ENCODE peak calls at places on chromosomes 12 and 14, in seven cellular contexts. One of them, this sample, is unnamed.

GRCh38 chr12:12691549-12691948 is 4.4 kb downstream of the GPR19 start:
- DNase-seq in NCI-H2107: no peak
- DNase-seq in tibial artery: no peak
- DNase-seq in stimulated activated CD4-positive, alpha-beta T cell treated with anti-CD3 and anti-CD28 coated beads, TNF-alpha, amount 100 ng/mL, for 4 hours: no peak
- DNase-seq in uterus: no peak
- DNase-seq in left lobe of liver: no peak
- DNase-seq in astrocyte of the spinal cord: no peak
- DNase-seq in this sample: no peak

GRCh38 chr12:109773384-109774011 is 59.7 kb downstream of the TRPV4 start:
- DNase-seq in NCI-H2107: no peak
- DNase-seq in tibial artery: peak; percentile 48
- DNase-seq in stimulated activated CD4-positive, alpha-beta T cell treated with anti-CD3 and anti-CD28 coated beads, TNF-alpha, amount 100 ng/mL, for 4 hours: no peak
- DNase-seq in uterus: no peak
- DNase-seq in left lobe of liver: peak; percentile 72
- DNase-seq in astrocyte of the spinal cord: no peak
- DNase-seq in this sample: no peak

GRCh38 chr12:18224745-18225144 is 36.6 kb upstream of the PIK3C2G start:
- DNase-seq in NCI-H2107: no peak
- DNase-seq in tibial artery: no peak
- DNase-seq in stimulated activated CD4-positive, alpha-beta T cell treated with anti-CD3 and anti-CD28 coated beads, TNF-alpha, amount 100 ng/mL, for 4 hours: no peak
- DNase-seq in uterus: no peak
- DNase-seq in left lobe of liver: no peak
- DNase-seq in astrocyte of the spinal cord: peak; percentile 60
- DNase-seq in this sample: peak; percentile 9

GRCh38 chr12:100185361-100185894 is 15.2 kb upstream of the ACTR6 start:
- DNase-seq in NCI-H2107: no peak
- DNase-seq in tibial artery: no peak
- DNase-seq in stimulated activated CD4-positive, alpha-beta T cell treated with anti-CD3 and anti-CD28 coated beads, TNF-alpha, amount 100 ng/mL, for 4 hours: no peak
- DNase-seq in uterus: no peak
- DNase-seq in left lobe of liver: no peak
- DNase-seq in astrocyte of the spinal cord: no peak
- DNase-seq in this sample: no peak

GRCh38 chr14:106209745-106210144 is 683.4 kb downstream of the TMEM121 start:
- DNase-seq in NCI-H2107: no peak
- DNase-seq in tibial artery: no peak
- DNase-seq in stimulated activated CD4-positive, alpha-beta T cell treated with anti-CD3 and anti-CD28 coated beads, TNF-alpha, amount 100 ng/mL, for 4 hours: no peak
- DNase-seq in uterus: no peak
- DNase-seq in left lobe of liver: no peak
- DNase-seq in astrocyte of the spinal cord: no peak
- DNase-seq in this sample: no peak

GRCh38 chr12:54350743-54351142 is 13.5 kb downstream of the GPR84 start:
- DNase-seq in NCI-H2107: no peak
- DNase-seq in tibial artery: no peak
- DNase-seq in stimulated activated CD4-positive, alpha-beta T cell treated with anti-CD3 and anti-CD28 coated beads, TNF-alpha, amount 100 ng/mL, for 4 hours: no peak
- DNase-seq in uterus: no peak
- DNase-seq in left lobe of liver: no peak
- DNase-seq in astrocyte of the spinal cord: no peak
- DNase-seq in this sample: no peak

GRCh38 chr14:104240426-104241157 is 102.2 kb downstream of the KIF26A start:
- DNase-seq in NCI-H2107: peak; percentile 49
- DNase-seq in tibial artery: peak; percentile 54
- DNase-seq in stimulated activated CD4-positive, alpha-beta T cell treated with anti-CD3 and anti-CD28 coated beads, TNF-alpha, amount 100 ng/mL, for 4 hours: no peak
- DNase-seq in uterus: no peak
- DNase-seq in left lobe of liver: no peak
- DNase-seq in astrocyte of the spinal cord: no peak
- DNase-seq in this sample: no peak

GRCh38 chr14:34012978-34013713 is 62.3 kb upstream of the EGLN3 start:
- DNase-seq in NCI-H2107: peak; percentile 85
- DNase-seq in tibial artery: no peak
- DNase-seq in stimulated activated CD4-positive, alpha-beta T cell treated with anti-CD3 and anti-CD28 coated beads, TNF-alpha, amount 100 ng/mL, for 4 hours: no peak
- DNase-seq in uterus: no peak
- DNase-seq in left lobe of liver: no peak
- DNase-seq in astrocyte of the spinal cord: no peak
- DNase-seq in this sample: no peak

GRCh38 chr12:2868986-2869385 is 8.0 kb downstream of the FOXM1 start:
- DNase-seq in NCI-H2107: no peak
- DNase-seq in tibial artery: no peak
- DNase-seq in stimulated activated CD4-positive, alpha-beta T cell treated with anti-CD3 and anti-CD28 coated beads, TNF-alpha, amount 100 ng/mL, for 4 hours: no peak
- DNase-seq in uterus: no peak
- DNase-seq in left lobe of liver: no peak
- DNase-seq in astrocyte of the spinal cord: peak; percentile 53
- DNase-seq in this sample: no peak

GRCh38 chr14:65949711-65950516 is 536.3 kb upstream of the CCDC196 start:
- DNase-seq in NCI-H2107: peak; percentile 62
- DNase-seq in tibial artery: no peak
- DNase-seq in stimulated activated CD4-positive, alpha-beta T cell treated with anti-CD3 and anti-CD28 coated beads, TNF-alpha, amount 100 ng/mL, for 4 hours: no peak
- DNase-seq in uterus: peak; percentile 24
- DNase-seq in left lobe of liver: no peak
- DNase-seq in astrocyte of the spinal cord: peak; percentile 3
- DNase-seq in this sample: peak; percentile 82

GRCh38 chr14:94867931-94868597 is 98.2 kb upstream of the GSC start:
- DNase-seq in NCI-H2107: no peak
- DNase-seq in tibial artery: no peak
- DNase-seq in stimulated activated CD4-positive, alpha-beta T cell treated with anti-CD3 and anti-CD28 coated beads, TNF-alpha, amount 100 ng/mL, for 4 hours: no peak
- DNase-seq in uterus: no peak
- DNase-seq in left lobe of liver: no peak
- DNase-seq in astrocyte of the spinal cord: peak; percentile 3
- DNase-seq in this sample: no peak

GRCh38 chr12:25615119-25615518 is 62.0 kb upstream of the LMNTD1 start:
- DNase-seq in NCI-H2107: no peak
- DNase-seq in tibial artery: no peak
- DNase-seq in stimulated activated CD4-positive, alpha-beta T cell treated with anti-CD3 and anti-CD28 coated beads, TNF-alpha, amount 100 ng/mL, for 4 hours: no peak
- DNase-seq in uterus: no peak
- DNase-seq in left lobe of liver: no peak
- DNase-seq in astrocyte of the spinal cord: peak; percentile 88
- DNase-seq in this sample: peak; percentile 84

GRCh38 chr12:80445083-80445482 is 1.0 kb downstream of the PTPRQ start:
- DNase-seq in NCI-H2107: no peak
- DNase-seq in tibial artery: no peak
- DNase-seq in stimulated activated CD4-positive, alpha-beta T cell treated with anti-CD3 and anti-CD28 coated beads, TNF-alpha, amount 100 ng/mL, for 4 hours: no peak
- DNase-seq in uterus: no peak
- DNase-seq in left lobe of liver: no peak
- DNase-seq in astrocyte of the spinal cord: peak; percentile 38
- DNase-seq in this sample: no peak

GRCh38 chr12:75923964-75924666 is 107.5 kb downstream of the PHLDA1 start:
- DNase-seq in NCI-H2107: no peak
- DNase-seq in tibial artery: no peak
- DNase-seq in stimulated activated CD4-positive, alpha-beta T cell treated with anti-CD3 and anti-CD28 coated beads, TNF-alpha, amount 100 ng/mL, for 4 hours: no peak
- DNase-seq in uterus: no peak
- DNase-seq in left lobe of liver: no peak
- DNase-seq in astrocyte of the spinal cord: no peak
- DNase-seq in this sample: no peak

GRCh38 chr14:34713681-34714319 is 593 bp downstream of the CFL2 start:
- DNase-seq in NCI-H2107: no peak
- DNase-seq in tibial artery: peak; percentile 68
- DNase-seq in stimulated activated CD4-positive, alpha-beta T cell treated with anti-CD3 and anti-CD28 coated beads, TNF-alpha, amount 100 ng/mL, for 4 hours: peak; percentile 18
- DNase-seq in uterus: peak; percentile 61
- DNase-seq in left lobe of liver: no peak
- DNase-seq in astrocyte of the spinal cord: peak; percentile 77
- DNase-seq in this sample: peak; percentile 52

GRCh38 chr14:26255213-26255612 is 342.6 kb downstream of the NOVA1 start:
- DNase-seq in NCI-H2107: no peak
- DNase-seq in tibial artery: no peak
- DNase-seq in stimulated activated CD4-positive, alpha-beta T cell treated with anti-CD3 and anti-CD28 coated beads, TNF-alpha, amount 100 ng/mL, for 4 hours: no peak
- DNase-seq in uterus: peak; percentile 25
- DNase-seq in left lobe of liver: no peak
- DNase-seq in astrocyte of the spinal cord: peak; percentile 15
- DNase-seq in this sample: peak; percentile 4

GRCh38 chr12:59041241-59042121 is 121.2 kb upstream of the LRIG3 start:
- DNase-seq in NCI-H2107: no peak
- DNase-seq in tibial artery: no peak
- DNase-seq in stimulated activated CD4-positive, alpha-beta T cell treated with anti-CD3 and anti-CD28 coated beads, TNF-alpha, amount 100 ng/mL, for 4 hours: no peak
- DNase-seq in uterus: no peak
- DNase-seq in left lobe of liver: no peak
- DNase-seq in astrocyte of the spinal cord: peak; percentile 93
- DNase-seq in this sample: peak; percentile 80

GRCh38 chr12:12779529-12779928 is 5.9 kb upstream of the APOLD1 start:
- DNase-seq in NCI-H2107: no peak
- DNase-seq in tibial artery: no peak
- DNase-seq in stimulated activated CD4-positive, alpha-beta T cell treated with anti-CD3 and anti-CD28 coated beads, TNF-alpha, amount 100 ng/mL, for 4 hours: no peak
- DNase-seq in uterus: no peak
- DNase-seq in left lobe of liver: no peak
- DNase-seq in astrocyte of the spinal cord: peak; percentile 83
- DNase-seq in this sample: peak; percentile 40

GRCh38 chr14:75018684-75019083 is 16.0 kb downstream of the EIF2B2 start:
- DNase-seq in NCI-H2107: no peak
- DNase-seq in tibial artery: no peak
- DNase-seq in stimulated activated CD4-positive, alpha-beta T cell treated with anti-CD3 and anti-CD28 coated beads, TNF-alpha, amount 100 ng/mL, for 4 hours: no peak
- DNase-seq in uterus: no peak
- DNase-seq in left lobe of liver: no peak
- DNase-seq in astrocyte of the spinal cord: no peak
- DNase-seq in this sample: no peak

GRCh38 chr12:108730337-108731104 is 797 bp downstream of the CORO1C start:
- DNase-seq in NCI-H2107: peak; percentile 62
- DNase-seq in tibial artery: peak; percentile 86
- DNase-seq in stimulated activated CD4-positive, alpha-beta T cell treated with anti-CD3 and anti-CD28 coated beads, TNF-alpha, amount 100 ng/mL, for 4 hours: peak; percentile 2
- DNase-seq in uterus: peak; percentile 83
- DNase-seq in left lobe of liver: peak; percentile 70
- DNase-seq in astrocyte of the spinal cord: peak; percentile 89
- DNase-seq in this sample: no peak

GRCh38 chr12:15278816-15279658 is 43.3 kb upstream of the PTPRO start:
- DNase-seq in NCI-H2107: peak; percentile 83
- DNase-seq in tibial artery: peak; percentile 88
- DNase-seq in stimulated activated CD4-positive, alpha-beta T cell treated with anti-CD3 and anti-CD28 coated beads, TNF-alpha, amount 100 ng/mL, for 4 hours: no peak
- DNase-seq in uterus: peak; percentile 78
- DNase-seq in left lobe of liver: peak; percentile 52
- DNase-seq in astrocyte of the spinal cord: peak; percentile 55
- DNase-seq in this sample: no peak

GRCh38 chr12:104557488-104558195 is 100.9 kb downstream of the CHST11 start:
- DNase-seq in NCI-H2107: no peak
- DNase-seq in tibial artery: no peak
- DNase-seq in stimulated activated CD4-positive, alpha-beta T cell treated with anti-CD3 and anti-CD28 coated beads, TNF-alpha, amount 100 ng/mL, for 4 hours: no peak
- DNase-seq in uterus: no peak
- DNase-seq in left lobe of liver: no peak
- DNase-seq in astrocyte of the spinal cord: no peak
- DNase-seq in this sample: no peak

GRCh38 chr14:52840916-52841315 is 49.5 kb upstream of the GNPNAT1 start:
- DNase-seq in NCI-H2107: no peak
- DNase-seq in tibial artery: peak; percentile 68
- DNase-seq in stimulated activated CD4-positive, alpha-beta T cell treated with anti-CD3 and anti-CD28 coated beads, TNF-alpha, amount 100 ng/mL, for 4 hours: no peak
- DNase-seq in uterus: no peak
- DNase-seq in left lobe of liver: no peak
- DNase-seq in astrocyte of the spinal cord: peak; percentile 57
- DNase-seq in this sample: no peak

GRCh38 chr12:131102493-131102931 is 148.8 kb downstream of the ADGRD1 start:
- DNase-seq in NCI-H2107: no peak
- DNase-seq in tibial artery: peak; percentile 55
- DNase-seq in stimulated activated CD4-positive, alpha-beta T cell treated with anti-CD3 and anti-CD28 coated beads, TNF-alpha, amount 100 ng/mL, for 4 hours: no peak
- DNase-seq in uterus: no peak
- DNase-seq in left lobe of liver: no peak
- DNase-seq in astrocyte of the spinal cord: no peak
- DNase-seq in this sample: no peak

GRCh38 chr12:56461235-56462159 is 6.9 kb upstream of the SPRYD4 start:
- DNase-seq in NCI-H2107: no peak
- DNase-seq in tibial artery: no peak
- DNase-seq in stimulated activated CD4-positive, alpha-beta T cell treated with anti-CD3 and anti-CD28 coated beads, TNF-alpha, amount 100 ng/mL, for 4 hours: no peak
- DNase-seq in uterus: no peak
- DNase-seq in left lobe of liver: no peak
- DNase-seq in astrocyte of the spinal cord: peak; percentile 5
- DNase-seq in this sample: peak; percentile 59

GRCh38 chr12:12432373-12432772 is 75.5 kb downstream of the BORCS5 start:
- DNase-seq in NCI-H2107: no peak
- DNase-seq in tibial artery: no peak
- DNase-seq in stimulated activated CD4-positive, alpha-beta T cell treated with anti-CD3 and anti-CD28 coated beads, TNF-alpha, amount 100 ng/mL, for 4 hours: no peak
- DNase-seq in uterus: no peak
- DNase-seq in left lobe of liver: no peak
- DNase-seq in astrocyte of the spinal cord: peak; percentile 69
- DNase-seq in this sample: no peak

GRCh38 chr12:92552412-92553108 is 150.2 kb upstream of the PLEKHG7 start:
- DNase-seq in NCI-H2107: no peak
- DNase-seq in tibial artery: no peak
- DNase-seq in stimulated activated CD4-positive, alpha-beta T cell treated with anti-CD3 and anti-CD28 coated beads, TNF-alpha, amount 100 ng/mL, for 4 hours: no peak
- DNase-seq in uterus: no peak
- DNase-seq in left lobe of liver: no peak
- DNase-seq in astrocyte of the spinal cord: no peak
- DNase-seq in this sample: peak; percentile 61

GRCh38 chr14:68495101-68495637 is 297.7 kb downstream of the ZFP36L1 start:
- DNase-seq in NCI-H2107: no peak
- DNase-seq in tibial artery: no peak
- DNase-seq in stimulated activated CD4-positive, alpha-beta T cell treated with anti-CD3 and anti-CD28 coated beads, TNF-alpha, amount 100 ng/mL, for 4 hours: no peak
- DNase-seq in uterus: peak; percentile 52
- DNase-seq in left lobe of liver: no peak
- DNase-seq in astrocyte of the spinal cord: no peak
- DNase-seq in this sample: no peak

GRCh38 chr12:29681996-29682534 is 101.7 kb downstream of the TMTC1 start:
- DNase-seq in NCI-H2107: no peak
- DNase-seq in tibial artery: no peak
- DNase-seq in stimulated activated CD4-positive, alpha-beta T cell treated with anti-CD3 and anti-CD28 coated beads, TNF-alpha, amount 100 ng/mL, for 4 hours: no peak
- DNase-seq in uterus: no peak
- DNase-seq in left lobe of liver: no peak
- DNase-seq in astrocyte of the spinal cord: peak; percentile 39
- DNase-seq in this sample: no peak

GRCh38 chr12:66111605-66112004 is 18.9 kb downstream of the LLPH start:
- DNase-seq in NCI-H2107: no peak
- DNase-seq in tibial artery: no peak
- DNase-seq in stimulated activated CD4-positive, alpha-beta T cell treated with anti-CD3 and anti-CD28 coated beads, TNF-alpha, amount 100 ng/mL, for 4 hours: no peak
- DNase-seq in uterus: no peak
- DNase-seq in left lobe of liver: no peak
- DNase-seq in astrocyte of the spinal cord: no peak
- DNase-seq in this sample: no peak

GRCh38 chr12:78671295-78671694 is 193.3 kb upstream of the SYT1 start:
- DNase-seq in NCI-H2107: no peak
- DNase-seq in tibial artery: no peak
- DNase-seq in stimulated activated CD4-positive, alpha-beta T cell treated with anti-CD3 and anti-CD28 coated beads, TNF-alpha, amount 100 ng/mL, for 4 hours: no peak
- DNase-seq in uterus: no peak
- DNase-seq in left lobe of liver: no peak
- DNase-seq in astrocyte of the spinal cord: peak; percentile 91
- DNase-seq in this sample: peak; percentile 9

This sample was measured in epithelial cell of proximal tubule.